ENCODE peak calls at places on chromosomes 7 and 10, in six cellular contexts. X is pancreas, U is HTR-8/SVneo, I is NCI-H524, S is HEK293T, O is skeletal muscle cell. G is an unnamed sample.

GRCh38 chr10:15789793-15790525 is 70.2 kb upstream of the ITGA8 start:
- DNase-seq in X (no peak), U (no peak), I (no peak), S (no peak), O (peak; percentile 82), G (no peak)

GRCh38 chr10:26488344-26488743 is 50.2 kb downstream of the APBB1IP start:
- DNase-seq in X (no peak), U (no peak), I (no peak), S (no peak), O (no peak), G (no peak)

GRCh38 chr10:99234067-99234738 is 1.4 kb downstream of the HPSE2 start:
- DNase-seq in X (no peak), U (no peak), I (no peak), S (no peak), O (no peak), G (no peak)

GRCh38 chr10:97590082-97590747 is 694 bp downstream of the C10orf62 start:
- DNase-seq in X (no peak), U (no peak), I (no peak), S (no peak), O (no peak), G (no peak)

GRCh38 chr7:132588596-132588995 is 12.3 kb upstream of the PLXNA4 start:
- DNase-seq in X (no peak), U (no peak), I (no peak), S (no peak), O (no peak), G (no peak)

GRCh38 chr7:45687185-45687560 is 113.0 kb downstream of the ADCY1 start:
- DNase-seq in X (no peak), U (no peak), I (no peak), S (no peak), O (no peak), G (no peak)

GRCh38 chr7:94129443-94130140 is 125.4 kb upstream of the BET1 start:
- DNase-seq in X (no peak), U (peak; percentile 51), I (no peak), S (no peak), O (peak; percentile 91), G (no peak)

GRCh38 chr10:63128443-63128842 is 4.7 kb upstream of the NRBF2 start:
- DNase-seq in X (no peak), U (no peak), I (no peak), S (no peak), O (no peak), G (no peak)

GRCh38 chr10:112491144-112491543 is 44.1 kb downstream of the VTI1A start:
- DNase-seq in X (no peak), U (no peak), I (no peak), S (no peak), O (no peak), G (peak; percentile 60)

GRCh38 chr7:33702511-33703054 is 202.8 kb upstream of the BMPER start:
- DNase-seq in X (no peak), U (no peak), I (no peak), S (no peak), O (no peak), G (no peak)

GRCh38 chr10:69656719-69657269 is 26.7 kb downstream of the FAM241B start:
- DNase-seq in X (no peak), U (no peak), I (no peak), S (no peak), O (no peak), G (no peak)

GRCh38 chr7:29315302-29316270 is 121.0 kb downstream of the CHN2 start:
- DNase-seq in X (no peak), U (no peak), I (no peak), S (no peak), O (no peak), G (no peak)

GRCh38 chr10:78664929-78665525 is 403.7 kb upstream of the ZMIZ1 start:
- DNase-seq in X (no peak), U (no peak), I (no peak), S (peak; percentile 31), O (no peak), G (peak; percentile 48)

GRCh38 chr10:59362991-59363390 is 642 bp upstream of the FAM13C start:
- DNase-seq in X (peak; percentile 21), U (peak; percentile 10), I (peak; percentile 11), S (peak; percentile 39), O (no peak), G (no peak)

GRCh38 chr7:148058092-148058491 is 532.5 kb upstream of the C7orf33 start:
- DNase-seq in X (no peak), U (no peak), I (peak; percentile 51), S (no peak), O (no peak), G (no peak)

GRCh38 chr10:131249957-131250347 is 61.6 kb downstream of the TCERG1L start:
- DNase-seq in X (no peak), U (no peak), I (no peak), S (no peak), O (no peak), G (no peak)

GRCh38 chr10:852386-852785 is 79.1 kb downstream of the LARP4B start:
- DNase-seq in X (no peak), U (no peak), I (no peak), S (no peak), O (no peak), G (no peak)

GRCh38 chr7:2893411-2893861 is 49.3 kb upstream of the GNA12 start:
- DNase-seq in X (no peak), U (no peak), I (no peak), S (no peak), O (no peak), G (no peak)

GRCh38 chr7:108973075-108973474 is 403.4 kb downstream of the DNAJB9 start:
- DNase-seq in X (no peak), U (no peak), I (no peak), S (peak; percentile 4), O (no peak), G (peak; percentile 28)

GRCh38 chr10:62464308-62464707 is 90.1 kb downstream of the ZNF365 start:
- DNase-seq in X (no peak), U (no peak), I (no peak), S (no peak), O (no peak), G (no peak)

GRCh38 chr7:116258734-116259133 is 48.4 kb downstream of the TES start:
- DNase-seq in X (no peak), U (peak; percentile 23), I (no peak), S (peak; percentile 41), O (no peak), G (peak; percentile 48)

G was measured in HCT116.